ENCODE peak calls at places on chromosomes 11 and 22, in four cellular contexts. C is HAP-1; T is AG04449; E is activated CD4-positive, alpha-beta T cell treated with anti-CD3 and anti-CD28 coated beads, Interleukin-2, amount 10 ng/mL, durations not matched to agents 24 days and 14 days. M is an unnamed sample.

GRCh38 chr11:73990727-73991126 is 8.1 kb upstream of the UCP2 start:
- DNase-seq in E (no peak), T (no peak), C (no peak), M (no peak)

GRCh38 chr11:63841554-63841953 is 2.6 kb downstream of the MARK2 start:
- DNase-seq in E (no peak), T (no peak), C (no peak), M (no peak)

GRCh38 chr11:125376856-125377255 is 119.2 kb downstream of the FEZ1 start:
- DNase-seq in E (no peak), T (no peak), C (no peak), M (no peak)

GRCh38 chr11:57798905-57799559 is 37.4 kb downstream of the CTNND1 start:
- DNase-seq in C (no peak), T (no peak), E (no peak), M (no peak)

GRCh38 chr11:76391811-76392475 is 10.8 kb downstream of the GVQW3 start:
- DNase-seq in C (no peak), E (no peak), T (no peak), M (no peak)

GRCh38 chr11:128283445-128283844 is 303.9 kb downstream of the ETS1 start:
- DNase-seq in E (no peak), T (no peak), C (no peak), M (no peak)

GRCh38 chr22:20804650-20805049 is 30.7 kb downstream of the SERPIND1 start:
- DNase-seq in T (no peak), C (no peak), E (no peak), M (no peak)

GRCh38 chr11:120511804-120512726 is 517 bp downstream of the GRIK4 start:
- DNase-seq in T (no peak), C (no peak), E (no peak), M (peak)

GRCh38 chr22:19178065-19178658 is 374 bp downstream of the SLC25A1 start:
- DNase-seq in E (peak), T (no peak), C (peak), M (peak)

GRCh38 chr11:94762208-94762607 is 5.9 kb upstream of the AMOTL1 start:
- DNase-seq in T (no peak), C (no peak), E (peak), M (no peak)

GRCh38 chr22:19430890-19431541 is 517 bp downstream of the HIRA start:
- DNase-seq in C (no peak), T (no peak), E (peak), M (no peak)

GRCh38 chr22:49754674-49755590 is 72.7 kb downstream of the BRD1 start:
- DNase-seq in C (no peak), E (no peak), T (no peak), M (peak)

GRCh38 chr11:1820463-1821325 is 14.1 kb upstream of the SYT8 start:
- DNase-seq in C (no peak), E (no peak), T (peak), M (no peak)

GRCh38 chr22:41048791-41049717 is 43.3 kb upstream of the EP300 start:
- DNase-seq in E (no peak), T (no peak), C (peak), M (peak)

GRCh38 chr11:5922749-5923426 is 19.2 kb upstream of the OR56A3 start:
- DNase-seq in T (no peak), E (no peak), C (no peak), M (no peak)

GRCh38 chr11:123238297-123238696 is 43.2 kb upstream of the CLMP start:
- DNase-seq in C (no peak), E (no peak), T (no peak), M (peak)

M was measured in coronary artery.